ENCODE peak calls at places on chromosomes 7 and 10, in six cellular contexts. S, C, M, J, Z and V are unnamed samples.

GRCh38 chr7:90488220-90488619 is 18.8 kb downstream of the PTTG1IP2 start:
- DNase-seq in S (no peak), C (no peak), M (no peak), J (no peak), Z (no peak), V (no peak)

GRCh38 chr7:101560856-101561255 is 68.2 kb downstream of the MYL10 start:
- DNase-seq in S (no peak), C (peak), M (no peak), J (no peak), Z (no peak), V (no peak)

GRCh38 chr7:157851501-157852067 is 514.8 kb downstream of the DNAJB6 start:
- DNase-seq in S (no peak), C (no peak), M (peak), J (peak), Z (no peak), V (no peak)

GRCh38 chr7:127690806-127691205 is 38.8 kb downstream of the SND1 start:
- DNase-seq in S (no peak), C (no peak), M (no peak), J (no peak), Z (no peak), V (no peak)

GRCh38 chr7:106306256-106306655 is 21.5 kb upstream of the NAMPT start:
- DNase-seq in S (no peak), C (no peak), M (no peak), J (no peak), Z (no peak), V (no peak)

GRCh38 chr10:93917814-93918213 is 24.0 kb downstream of the SLC35G1 start:
- DNase-seq in S (no peak), C (no peak), M (no peak), J (no peak), Z (no peak), V (no peak)

GRCh38 chr7:95636140-95636539 is 39.8 kb upstream of the PDK4 start:
- DNase-seq in S (no peak), C (no peak), M (no peak), J (no peak), Z (no peak), V (no peak)

GRCh38 chr10:114714281-114714741 is 56.2 kb upstream of the ABLIM1 start:
- DNase-seq in S (no peak), C (no peak), M (no peak), J (peak), Z (no peak), V (no peak)

GRCh38 chr7:11430112-11430511 is 401.9 kb downstream of the THSD7A start:
- DNase-seq in S (no peak), C (no peak), M (no peak), J (no peak), Z (no peak), V (no peak)

GRCh38 chr10:104406715-104407517 is 53.3 kb downstream of the CFAP58 start:
- DNase-seq in S (no peak), C (no peak), M (no peak), J (peak), Z (no peak), V (no peak)

GRCh38 chr10:133166828-133167692 is 7.0 kb downstream of the KNDC1 start:
- DNase-seq in S (no peak), C (no peak), M (no peak), J (no peak), Z (no peak), V (no peak)

GRCh38 chr10:60384708-60385398 is 4.8 kb downstream of the ANK3 start:
- DNase-seq in S (no peak), C (no peak), M (no peak), J (no peak), Z (no peak), V (no peak)

GRCh38 chr7:151142686-151143040 is 24.8 kb downstream of the GBX1 start:
- DNase-seq in S (no peak), C (no peak), M (no peak), J (no peak), Z (no peak), V (no peak)

GRCh38 chr10:15901889-15902288 is 41.6 kb upstream of the MINDY3 start:
- DNase-seq in S (no peak), C (no peak), M (no peak), J (no peak), Z (no peak), V (no peak)

GRCh38 chr10:113705344-113705878 is 25.7 kb downstream of the CASP7 start:
- DNase-seq in S (no peak), C (no peak), M (no peak), J (no peak), Z (no peak), V (no peak)

GRCh38 chr7:47534322-47535032 is 47.4 kb downstream of the TNS3 start:
- DNase-seq in S (no peak), C (no peak), M (no peak), J (no peak), Z (no peak), V (no peak)

GRCh38 chr10:73225518-73225917 is 21.5 kb downstream of the DNAJC9 start:
- DNase-seq in S (no peak), C (no peak), M (no peak), J (no peak), Z (no peak), V (no peak)

GRCh38 chr7:22356855-22357310 is at the start of gene RAPGEF5:
- DNase-seq in S (peak), C (no peak), M (peak), J (no peak), Z (no peak), V (peak)

GRCh38 chr10:125102216-125102615 is 58.1 kb downstream of the CTBP2 start:
- DNase-seq in S (no peak), C (no peak), M (no peak), J (peak), Z (no peak), V (no peak)

GRCh38 chr10:102782698-102783540 is 39.2 kb downstream of the WBP1L start:
- DNase-seq in S (no peak), C (no peak), M (no peak), J (no peak), Z (no peak), V (no peak)

GRCh38 chr10:122140941-122141623 is 130.0 kb upstream of the BTBD16 start:
- DNase-seq in S (no peak), C (no peak), M (no peak), J (peak), Z (no peak), V (no peak)

GRCh38 chr10:58457761-58458616 is 54.7 kb upstream of the BICC1 start:
- DNase-seq in S (no peak), C (no peak), M (no peak), J (peak), Z (no peak), V (no peak)

GRCh38 chr7:98110249-98111022 is 3.8 kb downstream of the LMTK2 start:
- DNase-seq in S (no peak), C (no peak), M (no peak), J (peak), Z (no peak), V (no peak)

GRCh38 chr10:90742189-90742588 is 115.7 kb downstream of the HTR7 start:
- DNase-seq in S (no peak), C (no peak), M (no peak), J (no peak), Z (no peak), V (no peak)

GRCh38 chr10:124579003-124579384 is 117.4 kb downstream of the LHPP start:
- DNase-seq in S (no peak), C (no peak), M (no peak), J (no peak), Z (no peak), V (no peak)

GRCh38 chr10:124654686-124655085 is 89.5 kb downstream of the FAM53B start:
- DNase-seq in S (no peak), C (no peak), M (no peak), J (no peak), Z (no peak), V (no peak)

GRCh38 chr7:23106491-23106800 is 861 bp downstream of the KLHL7 start:
- DNase-seq in S (no peak), C (no peak), M (peak), J (no peak), Z (no peak), V (peak)

GRCh38 chr7:106022193-106022821 is 59.2 kb downstream of the CDHR3 start:
- DNase-seq in S (no peak), C (no peak), M (no peak), J (no peak), Z (peak), V (no peak)

GRCh38 chr7:142451346-142451745 is 193.5 kb upstream of the PRSS58 start:
- DNase-seq in S (no peak), C (no peak), M (no peak), J (no peak), Z (no peak), V (no peak)

GRCh38 chr10:127315888-127316287 is 119.5 kb upstream of the INSYN2A start:
- DNase-seq in S (no peak), C (no peak), M (no peak), J (no peak), Z (no peak), V (no peak)

GRCh38 chr7:125445901-125446300 is 516.3 kb upstream of the POT1 start:
- DNase-seq in S (no peak), C (no peak), M (no peak), J (no peak), Z (no peak), V (no peak)
- TF ChIP-seq POLR2AphosphoS5 in S (no peak), C (no peak), M (no peak), J (no peak), Z (no peak), V (no peak)

GRCh38 chr7:135768467-135768866 is 19.9 kb upstream of the FAM180A start:
- DNase-seq in S (no peak), C (no peak), M (peak), J (no peak), Z (no peak), V (no peak)

GRCh38 chr7:135769403-135769802 is 20.8 kb upstream of the FAM180A start:
- DNase-seq in S (no peak), C (no peak), M (peak), J (no peak), Z (no peak), V (no peak)

GRCh38 chr7:135768990-135769389 is 20.4 kb upstream of the FAM180A start:
- DNase-seq in S (no peak), C (no peak), M (peak), J (no peak), Z (no peak), V (no peak)

GRCh38 chr7:135771051-135771450 is 22.4 kb upstream of the FAM180A start:
- DNase-seq in S (no peak), C (no peak), M (no peak), J (no peak), Z (no peak), V (no peak)

DNA sequence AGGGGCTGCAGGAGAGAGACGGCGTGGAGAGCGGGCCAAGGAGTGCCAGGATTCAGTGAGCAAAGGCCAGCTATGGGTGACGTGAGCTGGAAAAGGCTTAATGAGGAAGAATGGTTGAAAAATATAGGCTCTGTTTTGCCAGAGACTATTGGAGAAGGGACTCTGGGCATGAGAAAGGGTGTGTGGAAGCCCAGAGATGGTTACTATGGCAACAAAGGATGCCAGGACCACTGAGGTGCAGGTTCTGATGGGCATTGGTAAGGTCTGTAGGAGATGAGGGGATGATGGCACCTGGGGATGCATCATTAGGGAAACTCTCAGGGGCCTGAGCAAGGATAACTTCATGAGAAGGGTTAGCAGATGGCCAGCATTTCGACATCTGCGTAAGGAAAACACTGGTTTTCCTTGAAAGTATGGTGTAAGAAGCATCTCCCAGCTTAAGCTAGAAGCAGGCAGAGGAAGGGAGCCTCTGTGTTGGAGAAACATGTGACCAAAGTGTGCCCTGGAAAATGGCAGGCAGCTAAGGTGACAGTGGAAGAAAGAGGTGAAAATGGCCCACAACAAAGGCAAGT is 21.6 kb upstream of the FAM180A start:
- DNase-seq in S (no peak), C (no peak), M (peak), J (no peak), Z (no peak), V (no peak)
- TF ChIP-seq TAF1 in S (no peak), C (no peak), M (no peak), J (no peak), Z (no peak), V (no peak)

GRCh38 chr10:84423729-84424128 is 95.3 kb downstream of the CCSER2 start:
- DNase-seq in S (no peak), C (no peak), M (no peak), J (no peak), Z (no peak), V (no peak)

GRCh38 chr10:84429926-84430520 is 101.6 kb downstream of the CCSER2 start:
- DNase-seq in S (peak), C (peak), M (peak), J (peak), Z (peak), V (peak)

GRCh38 chr10:84427903-84428650 is 99.7 kb downstream of the CCSER2 start:
- DNase-seq in S (no peak), C (no peak), M (no peak), J (peak), Z (no peak), V (no peak)

GRCh38 chr10:84428711-84429110 is 100.3 kb downstream of the CCSER2 start:
- DNase-seq in S (no peak), C (no peak), M (no peak), J (no peak), Z (no peak), V (no peak)

GRCh38 chr10:84424731-84425165 is 96.4 kb downstream of the CCSER2 start:
- DNase-seq in S (no peak), C (no peak), M (no peak), J (peak), Z (peak), V (no peak)
- TF ChIP-seq POLR2A in S (no peak), C (no peak), M (no peak), J (no peak), Z (no peak), V (no peak)

DNA sequence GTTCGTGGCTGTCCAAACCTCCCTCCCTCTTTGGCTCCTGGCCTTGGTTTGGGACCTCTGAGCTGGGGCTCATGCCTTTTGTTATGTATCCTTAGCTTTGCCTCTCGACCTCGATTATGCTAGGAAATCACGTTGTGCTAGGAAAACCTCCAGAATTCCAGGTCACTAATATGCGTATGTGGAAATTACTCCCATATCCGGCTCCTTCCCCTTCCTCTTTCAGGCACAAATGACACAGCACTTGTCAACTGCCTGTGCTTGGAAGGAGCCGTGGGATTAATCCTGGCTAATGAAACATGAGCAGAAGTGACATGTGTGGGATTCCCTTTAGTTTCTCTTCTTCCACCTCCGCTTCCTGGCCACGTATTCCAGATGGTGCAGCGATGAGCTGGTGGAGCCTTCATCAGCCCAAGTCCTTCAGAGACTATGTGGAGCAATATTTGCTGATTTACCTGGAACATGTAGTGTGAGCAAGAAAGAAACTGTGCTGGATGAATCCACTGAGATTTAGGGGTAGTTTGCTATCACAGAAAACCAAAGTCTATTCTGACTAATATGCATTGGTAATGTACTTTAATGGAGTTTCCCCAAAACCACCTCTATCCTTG is 149.2 kb downstream of the REEP3 start:
- DNase-seq in S (no peak), C (no peak), M (no peak), J (no peak), Z (no peak), V (no peak)
- TF ChIP-seq POLR2AphosphoS5 in S (no peak), C (no peak), M (no peak), J (no peak), Z (no peak), V (no peak)